ENCODE peak calls at places on chromosomes 13 and 19, in four cellular contexts. One of them, this sample, is unnamed.

GRCh38 chr19:36256853-36257511 is 42.1 kb downstream of the ZNF146 start:
- DNase-seq in GM12878: no peak
- DNase-seq in K562: no peak
- DNase-seq in HepG2: no peak
- DNase-seq in this sample: no peak

GRCh38 chr19:34365463-34366401 is 736 bp downstream of the GPI start:
- DNase-seq in HepG2: no peak
- DNase-seq in K562: peak; percentile 68
- DNase-seq in GM12878: no peak
- DNase-seq in this sample: peak; percentile 29

GRCh38 chr13:35599385-35599784 is 122.9 kb upstream of the MAB21L1 start:
- DNase-seq in HepG2: no peak
- DNase-seq in K562: no peak
- DNase-seq in GM12878: no peak
- DNase-seq in this sample: no peak

GRCh38 chr19:28956971-28957370 is 256.0 kb downstream of the UQCRFS1 start:
- DNase-seq in HepG2: no peak
- DNase-seq in GM12878: no peak
- DNase-seq in K562: no peak
- DNase-seq in this sample: no peak

GRCh38 chr19:29690842-29691241 is 24.2 kb downstream of the C19orf12 start:
- DNase-seq in GM12878: no peak
- DNase-seq in K562: peak; percentile 89
- DNase-seq in HepG2: peak; percentile 67
- DNase-seq in this sample: peak; percentile 53

GRCh38 chr13:112802808-112803207 is 113.0 kb downstream of the ATP11A start:
- DNase-seq in K562: no peak
- DNase-seq in HepG2: no peak
- DNase-seq in GM12878: peak; percentile 32
- DNase-seq in this sample: no peak

GRCh38 chr19:35373492-35373891 is 2.6 kb downstream of the GPR42 start:
- DNase-seq in GM12878: no peak
- DNase-seq in HepG2: no peak
- DNase-seq in K562: no peak
- DNase-seq in this sample: no peak

GRCh38 chr19:4390862-4391693 is 9.3 kb downstream of the SH3GL1 start:
- DNase-seq in GM12878: no peak
- DNase-seq in HepG2: peak; percentile 91
- DNase-seq in K562: no peak
- DNase-seq in this sample: no peak

GRCh38 chr13:58963321-58963720 is 1200.4 kb downstream of the DIAPH3 start:
- DNase-seq in HepG2: no peak
- DNase-seq in K562: no peak
- DNase-seq in GM12878: no peak
- DNase-seq in this sample: no peak

GRCh38 chr13:110312669-110313031 is 5.6 kb downstream of the COL4A2 start:
- DNase-seq in K562: no peak
- DNase-seq in HepG2: no peak
- DNase-seq in GM12878: no peak
- DNase-seq in this sample: no peak

GRCh38 chr19:16361254-16361653 is 36.6 kb downstream of the KLF2 start:
- DNase-seq in HepG2: no peak
- DNase-seq in K562: no peak
- DNase-seq in GM12878: no peak
- DNase-seq in this sample: no peak

GRCh38 chr19:38653028-38653571 is 5.7 kb downstream of the ACTN4 start:
- DNase-seq in HepG2: peak; percentile 85
- DNase-seq in GM12878: no peak
- DNase-seq in K562: no peak
- DNase-seq in this sample: no peak

GRCh38 chr13:113125506-113126264 is 3.1 kb downstream of the F10 start:
- DNase-seq in GM12878: no peak
- DNase-seq in HepG2: no peak
- DNase-seq in K562: no peak
- DNase-seq in this sample: no peak

DNA sequence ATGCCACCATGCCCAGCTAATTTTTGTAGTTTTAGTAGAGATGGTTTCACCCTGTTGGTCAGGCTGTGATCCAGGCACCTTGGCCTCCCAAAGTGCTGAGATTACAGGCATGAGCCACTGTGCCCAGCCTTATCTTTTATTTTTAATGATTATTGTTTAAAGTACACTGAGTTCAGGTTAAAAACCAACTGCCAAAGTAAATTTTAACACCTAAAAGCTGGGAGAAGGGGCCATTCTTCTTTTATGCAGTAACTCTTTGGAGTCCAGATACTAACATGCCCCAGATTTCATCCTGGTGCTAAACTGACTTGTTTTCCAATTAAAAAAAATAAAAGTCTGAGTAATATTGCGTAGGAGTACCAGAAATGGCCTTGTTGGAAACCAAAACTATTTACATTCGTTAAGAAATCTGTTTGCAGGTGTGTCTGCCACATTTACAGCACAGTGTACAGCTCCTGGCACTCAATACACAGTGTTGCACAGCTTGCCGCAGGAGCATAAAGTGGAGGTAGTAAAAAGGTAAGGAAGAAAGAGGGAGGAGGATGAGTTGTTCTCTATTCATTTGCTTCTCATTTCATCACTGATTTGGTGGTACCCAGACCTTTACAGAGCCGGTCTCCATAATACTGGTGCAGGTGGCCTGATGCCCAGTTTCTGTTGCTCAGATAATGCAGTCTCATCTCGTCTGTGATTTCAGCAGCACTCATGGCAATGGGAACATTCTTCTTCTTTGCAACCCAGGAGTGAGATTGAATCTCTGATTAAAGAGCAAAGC is 108.9 kb downstream of the PCCA start:
- DNase-seq in GM12878: no peak
- DNase-seq in K562: no peak
- DNase-seq in HepG2: no peak
- DNase-seq in this sample: no peak
- TF ChIP-seq SP1 in GM12878: no peak
- TF ChIP-seq SP1 in K562: no peak
- TF ChIP-seq SP1 in HepG2: no peak
- TF ChIP-seq SP1 in this sample: no peak

GRCh38 chr13:84645196-84646071 is 763.2 kb upstream of the SLITRK1 start:
- DNase-seq in K562: no peak
- DNase-seq in GM12878: no peak
- DNase-seq in HepG2: no peak
- DNase-seq in this sample: no peak
- TF ChIP-seq FOXK2 in K562: no peak
- TF ChIP-seq FOXK2 in GM12878: no peak
- TF ChIP-seq FOXK2 in HepG2: no peak
- TF ChIP-seq FOXK2 in this sample: no peak

GRCh38 chr13:20151612-20152011 is 9.2 kb downstream of the GJA3 start:
- DNase-seq in GM12878: no peak
- DNase-seq in HepG2: no peak
- DNase-seq in K562: no peak
- DNase-seq in this sample: no peak
- TF ChIP-seq SP1 in GM12878: no peak
- TF ChIP-seq SP1 in HepG2: no peak
- TF ChIP-seq SP1 in K562: no peak
- TF ChIP-seq SP1 in this sample: no peak

GRCh38 chr19:2665103-2665502 is 37.4 kb downstream of the GNG7 start:
- DNase-seq in GM12878: no peak
- DNase-seq in K562: no peak
- DNase-seq in HepG2: no peak
- DNase-seq in this sample: no peak

GRCh38 chr19:2675892-2676291 is 26.6 kb downstream of the GNG7 start:
- DNase-seq in K562: no peak
- DNase-seq in GM12878: no peak
- DNase-seq in HepG2: no peak
- DNase-seq in this sample: no peak

GRCh38 chr19:2666344-2666994 is 36.0 kb downstream of the GNG7 start:
- DNase-seq in K562: no peak
- DNase-seq in GM12878: no peak
- DNase-seq in HepG2: no peak
- DNase-seq in this sample: no peak

GRCh38 chr19:2668188-2668763 is 34.2 kb downstream of the GNG7 start:
- DNase-seq in GM12878: no peak
- DNase-seq in K562: no peak
- DNase-seq in HepG2: no peak
- DNase-seq in this sample: no peak

DNA sequence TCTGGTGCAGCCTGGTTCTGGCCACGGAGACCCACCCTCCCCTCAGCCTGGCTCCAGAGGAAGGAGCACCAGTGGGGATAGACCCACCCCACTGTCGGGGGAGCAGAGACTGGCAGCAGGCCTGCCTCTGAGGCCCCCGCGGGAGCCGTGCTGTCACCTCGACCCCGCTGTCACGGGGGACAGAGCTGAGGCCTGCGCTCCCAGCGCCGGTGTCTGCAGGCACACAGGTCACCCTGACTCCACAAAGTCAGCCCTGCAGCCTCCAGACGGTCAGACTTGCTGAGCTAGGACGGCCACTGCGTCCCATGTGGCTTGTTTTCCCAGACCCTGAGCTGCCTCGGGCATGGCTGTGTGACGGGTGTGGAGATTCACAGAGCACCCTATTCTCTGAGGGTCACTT is 32.3 kb downstream of the GNG7 start:
- DNase-seq in K562: no peak
- DNase-seq in HepG2: no peak
- DNase-seq in GM12878: no peak
- DNase-seq in this sample: no peak
- TF ChIP-seq FOXK2 in K562: no peak
- TF ChIP-seq FOXK2 in HepG2: no peak
- TF ChIP-seq FOXK2 in GM12878: no peak
- TF ChIP-seq FOXK2 in this sample: no peak

GRCh38 chr19:21851596-21852345 is 15.8 kb upstream of the ZNF43 start:
- DNase-seq in HepG2: peak; percentile 81
- DNase-seq in K562: peak; percentile 85
- DNase-seq in GM12878: no peak
- DNase-seq in this sample: no peak

GRCh38 chr19:21850636-21851255 is 14.8 kb upstream of the ZNF43 start:
- DNase-seq in HepG2: no peak
- DNase-seq in GM12878: no peak
- DNase-seq in K562: no peak
- DNase-seq in this sample: no peak

GRCh38 chr19:21843081-21843480 is 7.1 kb upstream of the ZNF43 start:
- DNase-seq in GM12878: no peak
- DNase-seq in HepG2: no peak
- DNase-seq in K562: no peak
- DNase-seq in this sample: no peak

GRCh38 chr19:21848706-21849105 is 12.7 kb upstream of the ZNF43 start:
- DNase-seq in HepG2: no peak
- DNase-seq in GM12878: no peak
- DNase-seq in K562: no peak
- DNase-seq in this sample: no peak
- TF ChIP-seq SP1 in HepG2: no peak
- TF ChIP-seq SP1 in GM12878: no peak
- TF ChIP-seq SP1 in K562: no peak
- TF ChIP-seq SP1 in this sample: no peak

GRCh38 chr13:105915451-105915850 is 620.0 kb downstream of the EFNB2 start:
- DNase-seq in HepG2: no peak
- DNase-seq in GM12878: no peak
- DNase-seq in K562: no peak
- DNase-seq in this sample: no peak

GRCh38 chr13:105918842-105919741 is 616.4 kb downstream of the EFNB2 start:
- DNase-seq in HepG2: peak; percentile 3
- DNase-seq in GM12878: no peak
- DNase-seq in K562: peak; percentile 1
- DNase-seq in this sample: peak; percentile 16

GRCh38 chr13:105921711-105922110 is 613.8 kb downstream of the EFNB2 start:
- DNase-seq in HepG2: no peak
- DNase-seq in K562: no peak
- DNase-seq in GM12878: no peak
- DNase-seq in this sample: no peak

GRCh38 chr13:105925496-105925895 is 610.0 kb downstream of the EFNB2 start:
- DNase-seq in K562: no peak
- DNase-seq in HepG2: no peak
- DNase-seq in GM12878: no peak
- DNase-seq in this sample: no peak

DNA sequence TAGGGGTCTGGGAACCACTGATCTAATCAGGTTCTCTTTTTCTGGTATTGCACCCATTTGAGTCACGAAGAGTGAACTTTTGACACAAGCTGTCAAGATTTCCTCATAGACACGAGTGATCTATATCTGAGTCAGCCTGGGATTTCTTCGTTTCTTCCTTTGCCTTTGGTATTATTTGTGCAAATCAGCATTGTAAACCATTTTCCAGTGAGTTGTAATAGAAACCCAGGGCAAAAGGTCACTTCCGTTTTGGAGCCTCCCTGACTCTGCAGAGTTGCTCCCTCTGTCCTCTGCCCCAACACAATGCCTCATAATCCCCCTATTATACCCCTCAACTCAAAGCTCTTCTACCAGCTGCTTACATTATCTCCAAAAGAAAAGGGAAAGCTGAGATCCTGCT is 615.1 kb downstream of the EFNB2 start:
- DNase-seq in GM12878: no peak
- DNase-seq in K562: no peak
- DNase-seq in HepG2: no peak
- DNase-seq in this sample: no peak
- TF ChIP-seq FOXK2 in GM12878: no peak
- TF ChIP-seq FOXK2 in K562: no peak
- TF ChIP-seq FOXK2 in HepG2: no peak
- TF ChIP-seq FOXK2 in this sample: no peak

GRCh38 chr19:42634409-42635232 is 39.9 kb upstream of the CEACAM8 start:
- DNase-seq in HepG2: peak; percentile 32
- DNase-seq in GM12878: no peak
- DNase-seq in K562: peak; percentile 63
- DNase-seq in this sample: peak; percentile 68
- TF ChIP-seq SP1 in HepG2: no peak
- TF ChIP-seq SP1 in GM12878: no peak
- TF ChIP-seq SP1 in K562: no peak
- TF ChIP-seq SP1 in this sample: no peak

DNA sequence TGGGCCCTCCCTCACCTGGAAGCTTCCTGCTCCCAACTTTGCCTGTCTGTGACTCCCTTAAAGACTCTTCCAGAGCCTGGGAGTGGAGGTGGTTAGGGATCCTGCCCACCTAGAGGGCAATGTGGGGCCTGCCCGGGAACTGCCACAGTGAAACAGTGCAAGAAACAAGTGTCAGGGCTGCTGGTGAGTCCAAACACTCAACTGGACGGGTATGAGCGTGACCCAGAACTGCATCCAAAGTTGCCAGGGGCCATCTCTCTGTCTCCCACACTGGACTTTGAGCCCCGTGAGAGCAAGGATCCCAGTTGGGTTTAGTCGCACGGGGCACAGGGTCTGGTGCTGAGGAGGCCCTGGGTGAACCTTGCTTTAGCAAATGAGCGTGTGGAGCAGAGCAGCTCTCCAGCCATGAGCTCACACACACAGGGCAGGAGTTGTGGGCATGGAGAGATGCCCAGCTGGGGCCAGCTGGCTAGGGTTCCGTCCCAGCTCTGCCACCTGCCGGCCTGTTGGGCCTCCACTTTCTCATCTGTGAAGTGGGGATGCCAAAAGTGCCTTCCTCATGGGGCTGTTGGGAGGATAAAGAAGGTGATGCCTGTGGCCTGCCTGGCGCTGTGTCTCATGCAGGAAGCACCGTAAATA is 2.8 kb upstream of the NUMBL start:
- DNase-seq in K562: no peak
- DNase-seq in HepG2: no peak
- DNase-seq in GM12878: no peak
- DNase-seq in this sample: no peak
- TF ChIP-seq FOXK2 in K562: no peak
- TF ChIP-seq FOXK2 in HepG2: no peak
- TF ChIP-seq FOXK2 in GM12878: no peak
- TF ChIP-seq FOXK2 in this sample: no peak

GRCh38 chr13:78131811-78132210 is 213.2 kb upstream of the EDNRB start:
- DNase-seq in K562: no peak
- DNase-seq in HepG2: no peak
- DNase-seq in GM12878: no peak
- DNase-seq in this sample: no peak
- TF ChIP-seq SP1 in K562: no peak
- TF ChIP-seq SP1 in HepG2: no peak
- TF ChIP-seq SP1 in GM12878: no peak
- TF ChIP-seq SP1 in this sample: no peak

This sample was measured in HEK293T.